ENCODE peak calls at places on chromosomes 11 and 22, in five cellular contexts. One of them, this sample, is unnamed.

GRCh38 chr11:120378474-120378873 is 42.3 kb downstream of the ARHGEF12 start:
- DNase-seq in A549: no peak
- DNase-seq in K562: no peak
- DNase-seq in HepG2: no peak
- DNase-seq in GM12878: no peak
- DNase-seq in this sample: no peak

GRCh38 chr11:77647906-77648305 is 10.3 kb upstream of the CLNS1A start:
- DNase-seq in A549: no peak
- DNase-seq in K562: no peak
- DNase-seq in HepG2: no peak
- DNase-seq in GM12878: no peak
- DNase-seq in this sample: no peak

GRCh38 chr11:57566564-57567209 is 785 bp downstream of the UBE2L6 start:
- DNase-seq in A549: no peak
- DNase-seq in K562: no peak
- DNase-seq in HepG2: no peak
- DNase-seq in GM12878: no peak
- DNase-seq in this sample: peak

GRCh38 chr11:390175-390574 is 3.8 kb upstream of the PKP3 start:
- DNase-seq in A549: no peak
- DNase-seq in K562: no peak
- DNase-seq in HepG2: peak
- DNase-seq in GM12878: no peak
- DNase-seq in this sample: no peak

GRCh38 chr11:8777907-8778767 is 95.5 kb downstream of the RPL27A start:
- DNase-seq in A549: no peak
- DNase-seq in K562: no peak
- DNase-seq in HepG2: no peak
- DNase-seq in GM12878: no peak
- DNase-seq in this sample: no peak

GRCh38 chr22:17410576-17410975 is 41.3 kb downstream of the CECR2 start:
- DNase-seq in A549: no peak
- DNase-seq in K562: no peak
- DNase-seq in HepG2: no peak
- DNase-seq in GM12878: no peak
- DNase-seq in this sample: no peak

GRCh38 chr11:64814712-64815187 is 4.4 kb upstream of the MEN1 start:
- DNase-seq in A549: no peak
- DNase-seq in K562: no peak
- DNase-seq in HepG2: peak
- DNase-seq in GM12878: peak
- DNase-seq in this sample: no peak

GRCh38 chr11:75667268-75667830 is 1.5 kb downstream of the MAP6 start:
- DNase-seq in A549: peak
- DNase-seq in K562: no peak
- DNase-seq in HepG2: no peak
- DNase-seq in GM12878: no peak
- DNase-seq in this sample: peak

DNA sequence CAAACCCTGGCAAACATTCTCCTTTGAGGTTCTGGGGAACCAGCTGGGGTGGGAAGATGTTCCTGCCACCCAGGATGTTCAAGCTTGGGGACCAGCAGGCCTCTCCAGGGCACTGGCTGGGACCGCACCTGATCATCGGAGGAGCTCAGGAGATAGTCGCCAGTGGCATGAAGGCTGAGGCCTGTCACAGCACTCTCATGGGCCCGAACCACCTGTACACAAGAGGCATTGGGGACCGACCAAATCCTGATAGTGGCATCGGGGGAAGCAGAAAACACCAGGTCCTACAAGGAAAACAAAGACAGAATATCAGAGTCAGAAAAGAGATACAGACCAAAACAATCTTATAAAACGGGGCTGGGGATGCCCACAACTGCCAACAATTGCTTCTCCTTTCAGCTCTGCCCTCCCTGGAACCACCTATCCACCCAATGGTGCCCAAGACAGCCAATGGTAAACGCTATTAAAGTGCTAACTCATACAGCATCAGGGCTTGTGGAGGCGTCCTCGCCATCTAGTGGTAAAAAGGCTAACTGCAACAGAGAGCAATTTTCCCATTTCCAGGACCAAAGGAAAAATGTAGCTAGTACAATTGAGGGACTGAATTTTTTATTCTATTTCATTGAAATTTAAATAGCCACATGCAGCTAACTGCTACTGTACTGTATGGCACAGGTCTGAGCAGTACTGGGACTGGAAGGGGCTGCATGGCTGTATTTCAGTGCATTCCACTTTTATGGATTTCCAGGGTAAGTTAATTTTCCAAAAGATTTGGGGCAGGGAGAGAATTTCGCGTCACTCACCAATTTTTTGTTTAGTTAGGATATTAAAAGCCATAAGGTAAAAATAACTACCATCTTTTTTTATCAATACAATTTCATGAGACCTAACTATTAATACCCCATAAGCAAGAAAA is 7.1 kb downstream of the PRPF19 start:
- DNase-seq in A549: peak
- DNase-seq in K562: peak
- DNase-seq in HepG2: peak
- DNase-seq in GM12878: no peak
- DNase-seq in this sample: peak
- TF ChIP-seq CHD2 in A549: no peak
- TF ChIP-seq CHD2 in K562: no peak
- TF ChIP-seq CHD2 in HepG2: no peak
- TF ChIP-seq CHD2 in GM12878: no peak
- TF ChIP-seq CHD2 in this sample: no peak

DNA sequence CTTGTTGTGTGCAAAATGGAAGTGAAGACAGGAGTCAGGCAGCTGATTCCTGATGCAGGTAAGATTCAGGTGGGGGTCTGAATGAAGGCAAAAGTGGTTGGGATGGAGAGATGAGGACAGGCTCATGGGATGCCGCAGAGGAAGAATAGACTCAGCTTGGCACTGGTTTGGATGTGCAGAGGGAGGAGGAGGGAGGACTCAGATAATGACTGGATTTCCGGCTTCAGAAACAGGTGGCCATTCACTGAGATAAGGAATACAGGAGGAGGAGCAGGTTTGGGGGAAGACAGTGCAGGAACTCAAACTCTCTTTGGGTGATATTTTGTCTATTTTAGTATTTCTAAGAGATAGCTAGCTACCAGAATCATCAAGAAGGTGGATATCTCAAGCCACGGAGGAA is 19.2 kb downstream of the RASSF10 start:
- DNase-seq in A549: no peak
- DNase-seq in K562: no peak
- DNase-seq in HepG2: no peak
- DNase-seq in GM12878: no peak
- DNase-seq in this sample: no peak
- TF ChIP-seq SMC3 in A549: no peak
- TF ChIP-seq SMC3 in K562: no peak
- TF ChIP-seq SMC3 in HepG2: no peak
- TF ChIP-seq SMC3 in GM12878: no peak
- TF ChIP-seq SMC3 in this sample: no peak

DNA sequence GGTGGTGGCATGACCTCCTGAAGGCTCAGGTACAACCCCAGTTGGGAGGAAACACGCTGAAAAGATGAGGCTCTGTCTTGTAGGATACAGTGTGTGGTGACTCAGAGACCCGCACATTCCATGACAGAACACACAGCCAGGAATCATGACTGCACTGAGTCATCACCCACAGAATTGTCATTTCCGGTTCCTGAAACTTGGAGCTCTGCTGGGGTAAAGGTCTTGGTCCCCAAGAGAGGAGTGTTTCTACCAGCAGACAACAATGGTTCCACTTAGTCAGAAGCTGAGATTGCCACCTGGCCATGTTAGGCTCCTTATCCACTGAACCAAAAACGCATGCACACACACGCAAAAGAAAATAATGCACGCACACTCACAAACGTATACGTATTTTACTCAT is 31.5 kb upstream of the CYB5R3 start:
- DNase-seq in A549: peak
- DNase-seq in K562: peak
- DNase-seq in HepG2: no peak
- DNase-seq in GM12878: no peak
- DNase-seq in this sample: no peak
- TF ChIP-seq CHD2 in A549: no peak
- TF ChIP-seq CHD2 in K562: no peak
- TF ChIP-seq CHD2 in HepG2: no peak
- TF ChIP-seq CHD2 in GM12878: no peak
- TF ChIP-seq CHD2 in this sample: no peak

GRCh38 chr11:1829039-1829820 is 5.6 kb upstream of the SYT8 start:
- DNase-seq in A549: no peak
- DNase-seq in K562: no peak
- DNase-seq in HepG2: no peak
- DNase-seq in GM12878: no peak
- DNase-seq in this sample: no peak
- TF ChIP-seq SMC3 in A549: no peak
- TF ChIP-seq SMC3 in K562: no peak
- TF ChIP-seq SMC3 in HepG2: no peak
- TF ChIP-seq SMC3 in GM12878: no peak
- TF ChIP-seq SMC3 in this sample: no peak

GRCh38 chr11:128156486-128156885 is 430.9 kb downstream of the ETS1 start:
- DNase-seq in A549: no peak
- DNase-seq in K562: no peak
- DNase-seq in HepG2: no peak
- DNase-seq in GM12878: no peak
- DNase-seq in this sample: no peak

GRCh38 chr11:128153697-128154048 is 433.7 kb downstream of the ETS1 start:
- DNase-seq in A549: no peak
- DNase-seq in K562: no peak
- DNase-seq in HepG2: no peak
- DNase-seq in GM12878: no peak
- DNase-seq in this sample: no peak

GRCh38 chr11:128157423-128158298 is 429.7 kb downstream of the ETS1 start:
- DNase-seq in A549: peak
- DNase-seq in K562: peak
- DNase-seq in HepG2: peak
- DNase-seq in GM12878: peak
- DNase-seq in this sample: peak

GRCh38 chr11:128152796-128153696 is 434.3 kb downstream of the ETS1 start:
- DNase-seq in A549: no peak
- DNase-seq in K562: no peak
- DNase-seq in HepG2: no peak
- DNase-seq in GM12878: no peak
- DNase-seq in this sample: no peak

DNA sequence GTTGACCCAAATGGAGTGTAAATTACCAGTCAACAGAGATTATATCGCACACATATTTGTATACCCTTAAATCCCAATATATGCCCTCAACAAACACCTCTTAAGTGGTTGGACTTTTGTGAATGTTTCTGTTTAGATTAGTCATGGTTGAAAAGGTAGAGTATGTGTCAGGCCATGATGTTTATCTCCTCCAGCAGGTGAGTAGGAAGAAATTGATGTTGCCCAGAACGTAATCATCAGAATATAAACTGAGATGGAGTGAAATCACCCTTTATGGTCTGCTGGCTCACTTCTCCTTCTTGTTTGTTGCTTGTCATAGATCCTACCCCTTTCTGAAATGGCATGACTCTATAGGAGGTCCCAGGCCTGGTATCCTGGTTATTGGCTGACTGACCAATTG is 431.8 kb downstream of the ETS1 start:
- DNase-seq in A549: no peak
- DNase-seq in K562: no peak
- DNase-seq in HepG2: no peak
- DNase-seq in GM12878: no peak
- DNase-seq in this sample: no peak
- TF ChIP-seq CHD2 in A549: no peak
- TF ChIP-seq CHD2 in K562: no peak
- TF ChIP-seq CHD2 in HepG2: no peak
- TF ChIP-seq CHD2 in GM12878: no peak
- TF ChIP-seq CHD2 in this sample: no peak

GRCh38 chr22:49983148-49984042 is 22.8 kb downstream of the PIM3 start:
- DNase-seq in A549: no peak
- DNase-seq in K562: no peak
- DNase-seq in HepG2: no peak
- DNase-seq in GM12878: no peak
- DNase-seq in this sample: peak
- TF ChIP-seq SMC3 in A549: no peak
- TF ChIP-seq SMC3 in K562: no peak
- TF ChIP-seq SMC3 in HepG2: no peak
- TF ChIP-seq SMC3 in GM12878: no peak
- TF ChIP-seq SMC3 in this sample: no peak

DNA sequence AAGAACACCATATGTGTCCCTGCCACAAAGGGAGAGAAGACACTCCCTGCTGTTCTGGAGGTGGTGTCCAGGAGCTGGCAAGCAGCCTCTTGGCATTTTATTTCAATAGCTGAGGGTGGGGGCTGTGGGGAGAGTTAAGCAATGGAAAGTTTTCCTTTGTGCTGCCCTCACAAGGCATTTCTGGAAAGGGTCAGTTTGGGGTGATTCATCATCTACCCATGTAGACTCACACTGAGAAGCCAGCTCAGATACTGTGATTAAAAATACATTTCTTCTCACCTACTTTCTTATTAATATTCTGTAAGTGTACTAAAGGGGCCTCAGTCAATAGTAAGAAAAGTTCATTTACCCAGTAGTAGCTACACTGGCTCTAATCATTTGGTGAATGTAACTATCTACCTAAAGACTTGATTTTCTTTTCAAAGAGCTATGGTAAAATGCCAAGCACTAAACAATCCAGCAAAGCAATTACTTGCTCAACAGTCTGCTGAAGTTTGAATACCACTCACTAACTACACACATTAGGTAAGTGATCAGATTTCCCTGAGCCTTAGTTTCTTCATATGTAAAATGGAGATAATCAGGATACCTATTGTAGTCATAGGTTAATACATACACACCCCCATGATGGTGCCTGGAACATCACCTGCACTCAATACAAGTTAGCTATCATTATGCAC is 55.1 kb downstream of the SLC1A2 start:
- DNase-seq in A549: peak
- DNase-seq in K562: no peak
- DNase-seq in HepG2: no peak
- DNase-seq in GM12878: no peak
- DNase-seq in this sample: no peak
- TF ChIP-seq CHD2 in A549: no peak
- TF ChIP-seq CHD2 in K562: no peak
- TF ChIP-seq CHD2 in HepG2: no peak
- TF ChIP-seq CHD2 in GM12878: no peak
- TF ChIP-seq CHD2 in this sample: no peak

This sample was measured in SK-N-SH.